ENCODE peak calls at places on chromosomes 1 and 21, in seven cellular contexts. V, Z, R, E, K, G and N are unnamed samples.

GRCh38 chr1:48777219-48777895 is 666 bp upstream of the BEND5 start:
- DNase-seq in V (no peak), G (no peak), E (no peak), K (peak), Z (no peak), R (no peak), N (no peak)

GRCh38 chr1:32208891-32209309 is at the start of gene DCDC2B:
- DNase-seq in Z (no peak), K (peak), E (no peak), R (no peak), V (peak), G (no peak), N (no peak)

GRCh38 chr1:66366618-66367017 is 167.3 kb upstream of the SGIP1 start:
- DNase-seq in E (no peak), K (no peak), V (no peak), R (no peak), G (no peak), Z (no peak), N (no peak)

GRCh38 chr1:115827452-115827851 is 13.5 kb downstream of the NHLH2 start:
- DNase-seq in V (no peak), Z (no peak), E (no peak), R (no peak), G (no peak), K (no peak), N (no peak)

GRCh38 chr1:22176258-22176657 is 33.4 kb upstream of the WNT4 start:
- DNase-seq in G (no peak), E (no peak), K (peak), R (no peak), V (no peak), Z (peak), N (no peak)

GRCh38 chr1:86757272-86757984 is 53.1 kb downstream of the SH3GLB1 start:
- DNase-seq in Z (no peak), G (peak), R (peak), E (no peak), K (no peak), V (no peak), N (no peak)

GRCh38 chr21:46069166-46069565 is 28.7 kb upstream of the COL6A2 start:
- DNase-seq in G (no peak), Z (no peak), E (no peak), K (no peak), R (no peak), V (no peak), N (no peak)

GRCh38 chr1:89910780-89911179 is 84.1 kb upstream of the ZNF326 start:
- DNase-seq in E (no peak), R (no peak), V (peak), Z (no peak), K (no peak), G (peak), N (no peak)

GRCh38 chr1:230745071-230745470 is 2.1 kb upstream of the CAPN9 start:
- DNase-seq in E (no peak), K (peak), G (no peak), V (no peak), Z (no peak), R (no peak), N (no peak)

GRCh38 chr21:41363370-41364270 is 1.8 kb downstream of the MX2 start:
- DNase-seq in E (no peak), K (no peak), V (no peak), G (no peak), Z (no peak), R (no peak), N (no peak)

GRCh38 chr1:228087771-228088251 is 5.3 kb downstream of the ARF1 start:
- DNase-seq in K (no peak), E (no peak), G (peak), V (peak), R (peak), Z (no peak), N (no peak)

GRCh38 chr1:92399076-92399475 is 87.6 kb downstream of the GFI1 start:
- DNase-seq in R (no peak), V (no peak), K (no peak), Z (no peak), E (no peak), G (no peak), N (no peak)

GRCh38 chr1:27341525-27342252 is at the start of gene SYTL1:
- DNase-seq in Z (peak), E (no peak), K (peak), R (peak), G (peak), V (peak), N (no peak)

GRCh38 chr1:40703316-40703715 is 11.8 kb downstream of the NFYC start:
- DNase-seq in R (no peak), K (no peak), Z (no peak), V (peak), G (peak), E (no peak), N (no peak)